ENCODE peak calls at places on chromosomes 7 and 10, in four cellular contexts. T is naive thymus-derived CD4-positive, alpha-beta T cell; N is transverse colon; F is WERI-Rb-1. X is an unnamed sample. For H3K27me3, the result is how much of the 10 kb centered on the place peaks cover.

GRCh38 chr7:2175091-2175490 is 57.7 kb downstream of the MAD1L1 start:
- DNase-seq in T (no peak), N (no peak), F (no peak), X (no peak)

GRCh38 chr10:102642553-102643345 is 1.5 kb upstream of the TRIM8 start:
- DNase-seq in T (no peak), N (peak), F (peak), X (peak)

GRCh38 chr10:52332815-52333214 is 18.7 kb downstream of the DKK1 start:
- DNase-seq in T (no peak), N (no peak), F (no peak), X (no peak)

GRCh38 chr7:7129381-7129780 is 53.0 kb upstream of the C1GALT1 start:
- DNase-seq in T (no peak), N (no peak), F (no peak), X (no peak)

GRCh38 chr10:77637474-77637985 is at the start of gene KCNMA1:
- DNase-seq in T (no peak), N (peak), F (peak), X (no peak)

GRCh38 chr10:60035984-60036383 is 129.6 kb upstream of the CCDC6 start:
- DNase-seq in T (no peak), N (no peak), F (no peak), X (no peak)

GRCh38 chr7:1101580-1102431 is 13.9 kb downstream of the GPER1 start:
- DNase-seq in T (no peak), N (no peak), F (no peak), X (no peak)

GRCh38 chr10:17474595-17474994 is 20.2 kb upstream of the ST8SIA6 start:
- DNase-seq in T (no peak), N (no peak), F (no peak), X (no peak)

GRCh38 chr10:67697646-67698245 is 1.8 kb upstream of the CTNNA3 start:
- DNase-seq in T (no peak), N (no peak), F (peak), X (peak)

GRCh38 chr10:77756319-77757232 is 119.0 kb upstream of the KCNMA1 start:
- DNase-seq in T (no peak), N (peak), F (peak), X (no peak)

GRCh38 chr7:20269726-20270125 is 52.5 kb upstream of the MACC1 start:
- DNase-seq in T (no peak), N (no peak), F (no peak), X (no peak)

GRCh38 chr10:25061711-25062455 is 45.5 kb downstream of the THNSL1 start:
- DNase-seq in T (no peak), N (no peak), F (no peak), X (no peak)

GRCh38 chr10:63707254-63707910 is 186.2 kb downstream of the REEP3 start:
- DNase-seq in T (no peak), N (no peak), F (no peak), X (no peak)

GRCh38 chr7:94049615-94050014 is 45.5 kb upstream of the BET1 start:
- DNase-seq in T (no peak), N (no peak), F (no peak), X (no peak)

GRCh38 chr10:34906021-34906965 is 91.2 kb upstream of the PARD3 start:
- DNase-seq in T (no peak), N (no peak), F (peak), X (no peak)

GRCh38 chr7:47067215-47067614 is 514.7 kb downstream of the TNS3 start:
- DNase-seq in T (no peak), N (no peak), F (peak), X (no peak)

GRCh38 chr10:71962915-71963314 is 1.3 kb upstream of the CHST3 start:
- DNase-seq in T (no peak), N (no peak), F (no peak), X (no peak)

GRCh38 chr7:120337308-120337907 is 64.4 kb downstream of the KCND2 start:
- DNase-seq in T (no peak), N (no peak), F (no peak), X (no peak)

GRCh38 chr7:151273646-151274375 is 25.3 kb upstream of the SMARCD3 start:
- DNase-seq in T (no peak), N (no peak), F (no peak), X (no peak)

GRCh38 chr10:114638874-114639625 is 19.0 kb downstream of the ABLIM1 start:
- DNase-seq in T (no peak), N (no peak), F (no peak), X (no peak)

DNA sequence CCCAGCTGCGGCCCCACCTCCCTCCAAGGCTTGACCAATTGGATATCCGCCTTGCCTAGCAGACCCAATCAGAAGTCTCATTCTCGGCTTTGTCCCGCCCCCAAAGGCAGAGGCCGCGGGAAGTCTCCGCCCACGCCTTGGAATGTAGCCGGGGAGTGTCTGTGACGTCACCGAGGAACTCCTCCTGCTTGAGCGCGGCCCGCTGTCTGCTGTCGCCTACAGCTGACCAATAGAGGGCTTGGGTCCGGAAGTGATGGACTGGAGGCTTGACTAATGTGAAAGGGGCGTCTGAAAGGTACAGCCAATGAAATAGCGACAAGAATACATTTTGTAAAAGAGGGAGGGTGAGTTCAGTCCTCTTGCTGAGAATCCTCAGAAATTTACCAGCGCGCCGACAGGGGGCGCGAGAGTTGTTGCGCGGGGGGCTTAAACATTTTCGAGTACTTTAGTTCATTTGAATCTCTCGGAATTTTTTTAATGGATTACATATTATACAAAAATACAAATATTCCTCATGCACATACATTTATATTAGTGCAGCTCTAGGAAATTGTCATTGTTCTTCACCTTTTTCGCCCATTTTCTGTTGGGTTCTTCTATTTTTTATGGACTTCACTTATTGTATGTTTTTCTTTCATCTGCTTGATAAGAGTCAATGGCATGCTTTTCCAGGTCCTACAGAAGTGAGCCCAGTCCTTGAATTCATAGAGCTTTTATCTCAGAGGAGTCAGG is 376 bp upstream of the CREB3L2 start:
- DNase-seq in T (peak), N (peak), F (peak), X (peak)
- H3K27ac ChIP-seq in T (peak), N (peak), F (no peak), X (peak)

DNA sequence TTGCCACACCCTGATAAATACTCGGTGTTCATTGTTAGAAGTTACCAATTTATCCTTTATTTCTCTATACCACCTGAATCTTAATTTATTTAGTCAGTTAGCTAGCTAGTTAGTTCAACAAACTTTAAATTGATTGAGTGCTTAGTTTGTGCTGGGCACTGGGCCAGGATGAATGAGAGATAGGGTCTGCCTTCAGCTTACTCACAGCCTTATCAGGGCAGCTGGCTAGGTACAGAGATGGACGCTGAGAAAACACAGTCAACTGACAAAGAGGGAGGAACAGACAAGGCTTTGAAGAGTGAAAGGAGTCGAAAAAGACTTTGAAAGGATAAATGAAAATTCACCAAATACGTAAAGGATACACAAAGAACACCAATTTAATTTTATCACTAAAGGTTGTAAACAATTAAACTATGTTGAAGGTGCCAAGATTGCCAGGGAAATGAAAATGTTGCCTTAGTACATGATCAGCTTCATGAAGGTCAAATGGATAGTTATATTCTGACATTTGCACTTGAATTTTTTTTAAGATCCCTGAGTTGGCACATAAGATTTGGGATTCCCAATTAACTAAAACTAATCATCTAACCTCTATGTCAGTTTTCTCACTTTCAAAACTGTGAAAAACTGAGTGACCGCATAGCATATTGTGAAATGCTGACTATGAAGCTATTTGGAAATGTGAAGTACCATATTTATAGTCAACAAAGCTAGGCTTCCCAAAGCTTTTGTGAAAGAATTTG is 2.1 kb downstream of the CAV2 start:
- DNase-seq in T (no peak), N (no peak), F (no peak), X (no peak)
- H3K4me3 ChIP-seq in T (no peak), N (peak), F (no peak), X (no peak)

DNA sequence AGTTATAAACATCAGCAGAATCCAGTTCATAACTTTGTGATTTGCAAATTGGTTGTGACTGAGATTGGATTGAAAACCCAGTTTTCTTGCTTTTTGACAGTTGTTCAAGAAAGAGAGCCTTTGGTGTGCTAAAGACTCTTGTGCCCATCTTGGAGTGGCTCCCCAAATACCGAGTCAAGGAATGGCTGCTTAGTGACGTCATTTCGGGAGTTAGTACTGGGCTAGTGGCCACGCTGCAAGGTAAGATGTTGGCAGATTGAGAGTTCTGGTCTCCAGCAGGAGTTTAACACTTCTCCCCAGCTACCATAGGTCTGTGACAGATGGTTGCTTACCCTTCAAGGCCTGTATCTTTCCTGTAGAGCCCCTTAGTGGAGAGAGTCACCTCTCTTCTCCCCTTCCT is 2.6 kb downstream of the SLC26A4 start:
- DNase-seq in T (no peak), N (no peak), F (no peak), X (no peak)
- H3K27me3 ChIP-seq in T (under half), N (half or more), F (under half), X (under half)

GRCh38 chr7:30349170-30349569 is 64.8 kb downstream of the ZNRF2 start:
- DNase-seq in T (no peak), N (no peak), F (no peak), X (no peak)

GRCh38 chr7:30347226-30348082 is 63.1 kb downstream of the ZNRF2 start:
- DNase-seq in T (no peak), N (no peak), F (no peak), X (no peak)

GRCh38 chr7:30351274-30351673 is 66.9 kb downstream of the ZNRF2 start:
- DNase-seq in T (no peak), N (no peak), F (no peak), X (no peak)

GRCh38 chr7:30349816-30350215 is 65.4 kb downstream of the ZNRF2 start:
- DNase-seq in T (no peak), N (no peak), F (no peak), X (no peak)

DNA sequence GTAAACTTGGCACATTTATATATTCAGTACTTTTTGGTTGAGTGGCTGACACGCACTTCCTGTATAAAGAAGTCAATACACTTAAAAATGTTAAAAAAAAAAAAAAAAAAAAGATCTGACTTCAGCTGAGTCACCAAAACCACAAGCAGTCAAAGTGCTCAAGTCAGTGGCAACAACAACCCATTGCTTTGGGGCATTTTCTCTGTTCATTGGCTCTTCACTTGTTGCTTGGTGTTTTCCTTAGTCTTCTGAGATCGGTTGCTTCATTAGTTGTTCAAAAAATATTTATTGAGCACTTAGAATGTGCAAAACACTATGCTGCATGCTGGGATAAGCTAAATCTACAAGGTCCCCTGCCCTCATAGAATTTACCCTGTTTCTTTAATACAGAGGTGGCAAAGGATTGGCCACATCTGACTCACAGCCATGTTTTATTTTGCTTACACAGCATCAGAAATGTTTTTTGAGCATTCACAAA is 63.7 kb downstream of the ZNRF2 start:
- DNase-seq in T (no peak), N (no peak), F (no peak), X (peak)
- H3K27ac ChIP-seq in T (no peak), N (peak), F (no peak), X (peak)

GRCh38 chr10:5305374-5305773 is 59.4 kb upstream of the UCN3 start:
- DNase-seq in T (no peak), N (no peak), F (no peak), X (no peak)
- H3K4me3 ChIP-seq in T (no peak), N (no peak), F (no peak), X (no peak)

DNA sequence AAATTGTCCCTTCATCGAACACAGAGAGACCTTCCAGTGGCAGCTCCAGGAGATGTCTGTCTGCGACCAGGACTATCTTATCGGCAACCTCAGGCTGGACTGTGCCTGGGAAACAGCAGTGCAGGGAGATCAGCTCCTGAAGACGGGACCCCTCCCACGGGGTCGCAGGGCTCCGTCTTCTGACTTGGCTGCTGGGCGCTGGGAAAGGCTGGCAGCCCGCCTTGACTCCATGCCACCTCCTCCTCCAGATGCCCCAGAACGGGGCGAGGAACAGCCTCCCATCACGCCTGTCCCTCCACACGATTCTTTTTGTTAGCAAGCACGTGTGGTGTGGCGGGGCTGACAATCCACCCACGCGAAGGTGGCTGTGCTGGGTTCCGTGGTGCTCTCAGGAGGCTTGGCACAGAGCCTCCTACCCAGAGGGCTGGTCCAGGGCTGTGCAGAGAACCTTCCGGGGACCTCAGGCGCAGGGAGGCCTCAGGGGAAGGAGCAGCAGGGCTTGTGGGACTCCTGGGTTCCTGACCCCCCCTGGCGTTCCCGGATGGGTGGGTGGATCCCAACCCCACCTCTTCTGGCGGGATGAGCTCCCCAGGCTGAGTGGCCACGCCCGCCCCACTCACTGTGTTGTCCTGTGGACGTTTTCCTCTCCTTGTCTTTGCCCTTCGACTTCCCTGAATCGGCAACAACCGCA is 47.6 kb upstream of the NKX6-2 start:
- DNase-seq in T (no peak), N (no peak), F (no peak), X (no peak)
- H3K27me3 ChIP-seq in T (under half), N (half or more), F (under half), X (under half)

GRCh38 chr7:107951172-107951787 is 51.7 kb downstream of the LAMB1 start:
- DNase-seq in T (no peak), N (no peak), F (no peak), X (no peak)

GRCh38 chr7:107948645-107949442 is 54.1 kb downstream of the LAMB1 start:
- DNase-seq in T (no peak), N (no peak), F (no peak), X (no peak)

GRCh38 chr7:107946881-107947280 is 55.9 kb downstream of the DLD start:
- DNase-seq in T (no peak), N (no peak), F (no peak), X (no peak)

GRCh38 chr7:107951896-107952295 is 51.1 kb downstream of the LAMB1 start:
- DNase-seq in T (no peak), N (no peak), F (no peak), X (no peak)

GRCh38 chr7:107949443-107949935 is 53.5 kb downstream of the LAMB1 start:
- DNase-seq in T (no peak), N (no peak), F (no peak), X (no peak)
- H3K27ac ChIP-seq in T (no peak), N (peak), F (no peak), X (no peak)

GRCh38 chr10:3850999-3851937 is 66.3 kb upstream of the KLF6 start:
- DNase-seq in T (no peak), N (no peak), F (no peak), X (no peak)

GRCh38 chr10:3852147-3852904 is 67.3 kb upstream of the KLF6 start:
- DNase-seq in T (no peak), N (peak), F (no peak), X (peak)

GRCh38 chr10:3853547-3853989 is 68.6 kb upstream of the KLF6 start:
- DNase-seq in T (no peak), N (peak), F (no peak), X (no peak)

GRCh38 chr10:3856593-3856992 is 71.6 kb upstream of the KLF6 start:
- DNase-seq in T (no peak), N (no peak), F (no peak), X (no peak)

GRCh38 chr10:3853016-3853415 is 68.0 kb upstream of the KLF6 start:
- DNase-seq in T (no peak), N (no peak), F (no peak), X (no peak)
- H3K4me3 ChIP-seq in T (no peak), N (peak), F (no peak), X (no peak)